ENCODE peak calls at places on chromosome 22, in eight cellular contexts. One of them, this sample, is unnamed.

GRCh38 chr22:41687901-41688364 is 734 bp downstream of the SNU13 start:
- DNase-seq in islet precursor cell: peak
- DNase-seq in epithelial cell of esophagus: peak
- DNase-seq in mammary epithelial cell: peak
- DNase-seq in smooth muscle cell of the brain vasculature: no peak
- DNase-seq in DMS153: no peak
- DNase-seq in activated naive CD4-positive, alpha-beta T cell: no peak
- DNase-seq in heart left ventricle: no peak
- DNase-seq in this sample: peak

GRCh38 chr22:42114721-42115120 is 15.9 kb downstream of the CYP2D6 start:
- DNase-seq in DMS153: no peak
- DNase-seq in epithelial cell of esophagus: no peak
- DNase-seq in activated naive CD4-positive, alpha-beta T cell: no peak
- DNase-seq in heart left ventricle: no peak
- DNase-seq in islet precursor cell: peak
- DNase-seq in smooth muscle cell of the brain vasculature: no peak
- DNase-seq in mammary epithelial cell: no peak
- DNase-seq in this sample: no peak

GRCh38 chr22:24703101-24703500 is 71.4 kb downstream of the PIWIL3 start:
- DNase-seq in islet precursor cell: no peak
- DNase-seq in DMS153: peak
- DNase-seq in activated naive CD4-positive, alpha-beta T cell: no peak
- DNase-seq in heart left ventricle: peak
- DNase-seq in smooth muscle cell of the brain vasculature: no peak
- DNase-seq in mammary epithelial cell: peak
- DNase-seq in epithelial cell of esophagus: no peak
- DNase-seq in this sample: no peak

GRCh38 chr22:23075525-23076216 is 5.4 kb downstream of the GNAZ start:
- DNase-seq in smooth muscle cell of the brain vasculature: no peak
- DNase-seq in DMS153: no peak
- DNase-seq in islet precursor cell: peak
- DNase-seq in epithelial cell of esophagus: no peak
- DNase-seq in activated naive CD4-positive, alpha-beta T cell: no peak
- DNase-seq in mammary epithelial cell: no peak
- DNase-seq in heart left ventricle: no peak
- DNase-seq in this sample: no peak

GRCh38 chr22:19331474-19331873 is 40.0 kb upstream of the CLTCL1 start:
- DNase-seq in epithelial cell of esophagus: no peak
- DNase-seq in smooth muscle cell of the brain vasculature: no peak
- DNase-seq in activated naive CD4-positive, alpha-beta T cell: no peak
- DNase-seq in islet precursor cell: no peak
- DNase-seq in heart left ventricle: no peak
- DNase-seq in mammary epithelial cell: no peak
- DNase-seq in DMS153: no peak
- DNase-seq in this sample: no peak

GRCh38 chr22:21941921-21942320 is 10.7 kb downstream of the PPM1F start:
- DNase-seq in mammary epithelial cell: no peak
- DNase-seq in smooth muscle cell of the brain vasculature: no peak
- DNase-seq in heart left ventricle: no peak
- DNase-seq in activated naive CD4-positive, alpha-beta T cell: no peak
- DNase-seq in islet precursor cell: no peak
- DNase-seq in epithelial cell of esophagus: no peak
- DNase-seq in DMS153: no peak
- DNase-seq in this sample: no peak

GRCh38 chr22:44996648-44997047 is 13.2 kb downstream of the PHF21B start:
- DNase-seq in DMS153: no peak
- DNase-seq in smooth muscle cell of the brain vasculature: no peak
- DNase-seq in epithelial cell of esophagus: no peak
- DNase-seq in mammary epithelial cell: no peak
- DNase-seq in heart left ventricle: no peak
- DNase-seq in activated naive CD4-positive, alpha-beta T cell: no peak
- DNase-seq in islet precursor cell: no peak
- DNase-seq in this sample: no peak

GRCh38 chr22:45587638-45588481 is 83.8 kb upstream of the ATXN10 start:
- DNase-seq in activated naive CD4-positive, alpha-beta T cell: no peak
- DNase-seq in epithelial cell of esophagus: peak
- DNase-seq in DMS153: no peak
- DNase-seq in heart left ventricle: no peak
- DNase-seq in islet precursor cell: peak
- DNase-seq in smooth muscle cell of the brain vasculature: no peak
- DNase-seq in mammary epithelial cell: no peak
- DNase-seq in this sample: peak

GRCh38 chr22:24592144-24592845 is 578 bp downstream of the LRRC75B start:
- DNase-seq in DMS153: no peak
- DNase-seq in heart left ventricle: no peak
- DNase-seq in islet precursor cell: peak
- DNase-seq in mammary epithelial cell: no peak
- DNase-seq in epithelial cell of esophagus: no peak
- DNase-seq in smooth muscle cell of the brain vasculature: no peak
- DNase-seq in activated naive CD4-positive, alpha-beta T cell: no peak
- DNase-seq in this sample: no peak

GRCh38 chr22:25853501-25853900 is 111.5 kb downstream of the MYO18B start:
- DNase-seq in DMS153: no peak
- DNase-seq in mammary epithelial cell: no peak
- DNase-seq in activated naive CD4-positive, alpha-beta T cell: no peak
- DNase-seq in smooth muscle cell of the brain vasculature: no peak
- DNase-seq in islet precursor cell: no peak
- DNase-seq in heart left ventricle: no peak
- DNase-seq in epithelial cell of esophagus: no peak
- DNase-seq in this sample: no peak

GRCh38 chr22:43541462-43542407 is 129.9 kb downstream of the MPPED1 start:
- DNase-seq in smooth muscle cell of the brain vasculature: no peak
- DNase-seq in mammary epithelial cell: no peak
- DNase-seq in activated naive CD4-positive, alpha-beta T cell: no peak
- DNase-seq in heart left ventricle: no peak
- DNase-seq in epithelial cell of esophagus: no peak
- DNase-seq in islet precursor cell: no peak
- DNase-seq in DMS153: no peak
- DNase-seq in this sample: no peak

GRCh38 chr22:44758354-44758969 is 6.1 kb downstream of the ARHGAP8 start:
- DNase-seq in DMS153: no peak
- DNase-seq in activated naive CD4-positive, alpha-beta T cell: no peak
- DNase-seq in epithelial cell of esophagus: peak
- DNase-seq in smooth muscle cell of the brain vasculature: peak
- DNase-seq in islet precursor cell: no peak
- DNase-seq in heart left ventricle: no peak
- DNase-seq in mammary epithelial cell: peak
- DNase-seq in this sample: no peak